ENCODE peak calls at places on chromosomes 2 and 18, in seven cellular contexts. K, V, A, O, J, S and E are unnamed samples.

GRCh38 chr2:230323385-230324106 is 3.4 kb upstream of the SP140L start:
- DNase-seq in K (no peak), V (no peak), A (no peak), O (no peak), J (no peak), S (no peak), E (no peak)

GRCh38 chr2:238938460-238939055 is 90.7 kb downstream of the TWIST2 start:
- DNase-seq in K (no peak), V (no peak), A (peak), O (peak), J (peak), S (no peak), E (no peak)

GRCh38 chr18:30987479-30988241 is 54.9 kb downstream of the DSC3 start:
- DNase-seq in K (no peak), V (no peak), A (peak), O (peak), J (no peak), S (no peak), E (peak)

GRCh38 chr2:27977623-27978312 is 87.2 kb downstream of the BABAM2 start:
- DNase-seq in K (no peak), V (no peak), A (peak), O (peak), J (peak), S (no peak), E (no peak)

GRCh38 chr2:43082111-43082877 is 144.1 kb downstream of the ZFP36L2 start:
- DNase-seq in K (no peak), V (no peak), A (peak), O (peak), J (peak), S (no peak), E (peak)

GRCh38 chr18:61637319-61637718 is 255.5 kb downstream of the RNF152 start:
- DNase-seq in K (no peak), V (peak), A (no peak), O (no peak), J (no peak), S (no peak), E (peak)

GRCh38 chr2:226838758-226839555 is 3.1 kb downstream of the RHBDD1 start:
- DNase-seq in K (no peak), V (no peak), A (no peak), O (no peak), J (peak), S (no peak), E (no peak)

GRCh38 chr18:63994783-63995399 is 25.0 kb downstream of the SERPINB8 start:
- DNase-seq in K (peak), V (peak), A (peak), O (peak), J (peak), S (peak), E (peak)

GRCh38 chr2:202932425-202933138 is 20.5 kb downstream of the CARF start:
- DNase-seq in K (no peak), V (no peak), A (peak), O (peak), J (no peak), S (no peak), E (peak)

GRCh38 chr18:31401156-31402025 is 24.8 kb downstream of the DSG4 start:
- DNase-seq in K (no peak), V (no peak), A (no peak), O (no peak), J (no peak), S (no peak), E (no peak)

GRCh38 chr2:203427061-203427460 is 98.9 kb downstream of the ABI2 start:
- DNase-seq in K (no peak), V (no peak), A (peak), O (peak), J (no peak), S (no peak), E (no peak)

GRCh38 chr18:7415081-7415894 is 151.8 kb upstream of the PTPRM start:
- DNase-seq in K (no peak), V (no peak), A (peak), O (peak), J (peak), S (no peak), E (peak)

GRCh38 chr2:179428659-179429058 is 164.0 kb upstream of the SESTD1 start:
- DNase-seq in K (no peak), V (peak), A (peak), O (peak), J (no peak), S (peak), E (peak)

GRCh38 chr2:12797815-12798214 is 81.1 kb downstream of the TRIB2 start:
- DNase-seq in K (no peak), V (no peak), A (peak), O (peak), J (no peak), S (no peak), E (no peak)

GRCh38 chr2:20618886-20619521 is 31.9 kb downstream of the HS1BP3 start:
- DNase-seq in K (no peak), V (no peak), A (no peak), O (no peak), J (peak), S (no peak), E (no peak)

GRCh38 chr2:229818230-229818629 is 103.6 kb downstream of the TRIP12 start:
- DNase-seq in K (no peak), V (no peak), A (no peak), O (no peak), J (no peak), S (no peak), E (no peak)